ENCODE peak calls at places on chromosomes 1 and 21, in seven cellular contexts. O is heart left ventricle, B is esophagus muscularis mucosa, T is spleen, N is left lung, D is pancreas, E is A673. Z is an unnamed sample. For H3K9me3, the result is how much of the 10 kb centered on the place peaks cover.

GRCh38 chr21:28737671-28738279 is 254.9 kb downstream of the LTN1 start:
- DNase-seq in O (no peak), B (no peak), T (no peak), N (no peak), D (no peak), E (peak), Z (no peak)

GRCh38 chr1:19811206-19811851 is 3.8 kb downstream of the RNF186 start:
- DNase-seq in O (no peak), B (no peak), T (no peak), N (peak), D (peak), E (peak), Z (no peak)

GRCh38 chr1:234271243-234271606 is 102.0 kb upstream of the COA6 start:
- DNase-seq in O (no peak), B (no peak), T (no peak), N (no peak), D (no peak), E (no peak), Z (no peak)

GRCh38 chr1:77834771-77835334 is 53.6 kb upstream of the NEXN start:
- DNase-seq in O (peak), B (no peak), T (no peak), N (no peak), D (peak), E (no peak), Z (no peak)

GRCh38 chr21:35674895-35675470 is 385.3 kb downstream of the SETD4 start:
- DNase-seq in O (no peak), B (no peak), T (no peak), N (no peak), D (no peak), E (no peak), Z (no peak)

GRCh38 chr1:180778782-180779398 is 133.8 kb upstream of the KIAA1614 start:
- DNase-seq in O (no peak), B (no peak), T (no peak), N (no peak), D (no peak), E (peak), Z (no peak)

GRCh38 chr21:45322231-45322959 is 34.7 kb upstream of the POFUT2 start:
- DNase-seq in O (no peak), B (no peak), T (peak), N (peak), D (no peak), E (no peak), Z (peak)

GRCh38 chr1:111270781-111271463 is 19.7 kb upstream of the CHIA start:
- DNase-seq in O (no peak), B (no peak), T (no peak), N (no peak), D (no peak), E (no peak), Z (no peak)

GRCh38 chr1:148307583-148308185 is 155.6 kb upstream of the NBPF11 start:
- DNase-seq in O (peak), B (no peak), T (peak), N (peak), D (peak), E (no peak), Z (no peak)

GRCh38 chr1:200478945-200479558 is 69.2 kb upstream of the ZNF281 start:
- DNase-seq in O (no peak), B (no peak), T (no peak), N (no peak), D (no peak), E (no peak), Z (no peak)

GRCh38 chr1:222777463-222777862 is 37.4 kb upstream of the DISP1 start:
- DNase-seq in O (no peak), B (no peak), T (no peak), N (no peak), D (no peak), E (no peak), Z (no peak)

GRCh38 chr1:223731076-223731770 is 18.9 kb downstream of the CAPN2 start:
- DNase-seq in O (peak), B (no peak), T (no peak), N (peak), D (no peak), E (peak), Z (peak)

GRCh38 chr1:91687452-91687851 is 186.8 kb downstream of the CDC7 start:
- DNase-seq in O (no peak), B (peak), T (no peak), N (no peak), D (no peak), E (peak), Z (no peak)

GRCh38 chr1:247448107-247448778 is 9.7 kb downstream of the OR2B11 start:
- DNase-seq in O (peak), B (no peak), T (peak), N (peak), D (peak), E (peak), Z (peak)

GRCh38 chr21:30479259-30479658 is 908 bp downstream of the KRTAP19-1 start:
- DNase-seq in O (no peak), B (no peak), T (no peak), N (no peak), D (no peak), E (no peak), Z (no peak)

GRCh38 chr1:245666412-245666811 is 511.6 kb downstream of the KIF26B start:
- DNase-seq in O (no peak), B (no peak), T (no peak), N (no peak), D (no peak), E (no peak), Z (no peak)

GRCh38 chr21:43864313-43864805 is 664 bp upstream of the AGPAT3 start:
- DNase-seq in O (peak), B (no peak), T (peak), N (peak), D (peak), E (peak), Z (peak)

GRCh38 chr1:45230537-45230936 is 24.1 kb upstream of the ZSWIM5 start:
- DNase-seq in O (no peak), B (no peak), T (no peak), N (no peak), D (no peak), E (no peak), Z (no peak)

GRCh38 chr1:15757016-15757543 is 1.5 kb upstream of the FBLIM1 start:
- DNase-seq in O (no peak), B (no peak), T (no peak), N (no peak), D (no peak), E (no peak), Z (no peak)

GRCh38 chr21:41196990-41197389 is 29.0 kb downstream of the BACE2 start:
- DNase-seq in O (no peak), B (no peak), T (no peak), N (no peak), D (no peak), E (no peak), Z (no peak)

GRCh38 chr1:7993593-7994479 is 32.3 kb downstream of the ERRFI1 start:
- DNase-seq in O (no peak), B (no peak), T (no peak), N (no peak), D (no peak), E (no peak), Z (no peak)

GRCh38 chr1:91099746-91100621 is 78.1 kb upstream of the ZNF644 start:
- DNase-seq in O (no peak), B (no peak), T (no peak), N (no peak), D (no peak), E (no peak), Z (no peak)

GRCh38 chr1:153353226-153353947 is 4.3 kb upstream of the S100A9 start:
- DNase-seq in O (no peak), B (peak), T (peak), N (no peak), D (no peak), E (no peak), Z (peak)

GRCh38 chr1:13960376-13960987 is 260.5 kb downstream of the PRDM2 start:
- DNase-seq in O (peak), B (no peak), T (peak), N (peak), D (peak), E (peak), Z (peak)

GRCh38 chr1:218171302-218171893 is 113.7 kb upstream of the RRP15 start:
- DNase-seq in O (no peak), B (no peak), T (no peak), N (no peak), D (no peak), E (peak), Z (no peak)

GRCh38 chr1:12094180-12094579 is 31.1 kb downstream of the TNFRSF8 start:
- DNase-seq in O (no peak), B (no peak), T (no peak), N (no peak), D (no peak), E (no peak), Z (no peak)

GRCh38 chr1:169741666-169742394 is 8.0 kb upstream of the SELE start:
- DNase-seq in O (no peak), B (no peak), T (no peak), N (peak), D (no peak), E (peak), Z (no peak)

GRCh38 chr1:43878854-43879253 is 54.7 kb upstream of the ARTN start:
- DNase-seq in O (no peak), B (no peak), T (no peak), N (no peak), D (no peak), E (no peak), Z (no peak)

GRCh38 chr1:67211589-67212563 is 45.6 kb downstream of the IL23R start:
- DNase-seq in O (no peak), B (peak), T (no peak), N (no peak), D (peak), E (peak), Z (no peak)

GRCh38 chr1:54301494-54301893 is 101.5 kb downstream of the MRPL37 start:
- DNase-seq in O (no peak), B (no peak), T (no peak), N (no peak), D (no peak), E (no peak), Z (no peak)

GRCh38 chr1:72284398-72285073 is 2.2 kb upstream of the NEGR1 start:
- DNase-seq in O (peak), B (no peak), T (peak), N (peak), D (peak), E (peak), Z (peak)
- TF ChIP-seq CTCF in O (no peak), B (no peak), T (no peak), N (no peak), D (no peak), E (peak), Z (no peak)

GRCh38 chr1:204443260-204443619 is 31.6 kb upstream of the PPP1R15B start:
- DNase-seq in O (no peak), B (no peak), T (peak), N (peak), D (no peak), E (no peak), Z (no peak)
- H3K9me3 ChIP-seq in O (under half), B (under half), T (under half), N (under half), D (under half), E (under half), Z (under half)

GRCh38 chr21:42347601-42348327 is 3.0 kb downstream of the TFF2 start:
- DNase-seq in O (no peak), B (no peak), T (peak), N (no peak), D (no peak), E (no peak), Z (no peak)

GRCh38 chr21:42350271-42350885 is 416 bp downstream of the TFF2 start:
- DNase-seq in O (no peak), B (no peak), T (peak), N (no peak), D (no peak), E (no peak), Z (no peak)

GRCh38 chr21:42348762-42349161 is 2.0 kb downstream of the TFF2 start:
- DNase-seq in O (no peak), B (no peak), T (peak), N (no peak), D (no peak), E (no peak), Z (no peak)

GRCh38 chr21:42350899-42351543 is at the start of gene TFF2:
- DNase-seq in O (no peak), B (no peak), T (peak), N (no peak), D (no peak), E (no peak), Z (no peak)

DNA sequence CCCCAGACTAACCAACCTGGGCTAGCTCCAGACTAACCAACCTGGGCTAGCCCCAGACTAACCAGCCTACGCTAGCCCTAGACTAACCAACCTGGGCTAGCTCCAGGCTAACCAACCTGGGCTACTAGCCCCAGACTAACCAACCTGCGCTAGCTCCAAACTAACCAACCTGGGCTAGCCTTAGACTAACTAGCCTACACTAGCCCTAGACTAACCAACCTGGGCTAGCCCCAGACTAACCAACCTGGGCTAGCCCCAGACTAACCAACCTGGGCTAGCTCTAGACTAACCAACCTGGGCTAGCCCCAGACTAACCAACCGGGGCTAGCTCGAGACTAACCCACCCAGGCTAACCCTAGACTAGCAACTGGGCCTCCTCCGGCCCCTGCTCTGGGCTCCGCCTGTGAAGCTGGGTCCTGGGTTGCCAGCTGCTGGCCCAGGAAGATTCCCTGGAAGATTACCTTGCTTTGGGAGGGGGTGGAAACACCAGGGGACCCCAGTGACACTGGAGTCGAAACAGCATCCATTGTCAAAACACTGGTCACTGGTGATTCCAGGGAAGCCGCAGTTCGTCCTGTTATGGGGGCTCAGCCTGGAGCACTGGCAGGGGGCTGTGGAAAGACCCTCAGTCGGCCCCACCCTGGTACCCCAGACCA is 1.2 kb downstream of the TFF2 start:
- DNase-seq in O (no peak), B (no peak), T (peak), N (no peak), D (no peak), E (no peak), Z (no peak)
- H3K4me3 ChIP-seq in O (no peak), B (no peak), T (no peak), N (no peak), D (no peak), E (no peak), Z (no peak)

DNA sequence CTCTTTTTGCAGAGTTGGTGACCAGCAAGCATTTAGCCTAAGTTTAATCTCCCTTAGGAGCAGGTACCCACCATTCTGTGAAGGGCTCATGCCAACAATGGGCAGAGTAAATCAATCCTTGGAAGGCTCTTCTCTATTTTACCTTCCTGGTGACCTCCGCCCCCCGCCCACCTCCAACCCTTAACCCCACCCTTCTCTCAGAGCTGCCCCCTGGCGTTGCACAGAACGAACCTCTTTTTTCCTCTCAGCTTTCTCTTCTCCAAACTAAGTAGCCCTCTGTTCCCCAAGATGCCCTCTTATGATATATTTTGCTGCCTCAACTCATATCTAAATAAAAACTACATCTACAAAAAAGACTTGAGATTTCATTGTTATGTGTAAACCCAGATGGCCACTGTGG is 186.8 kb downstream of the SEC16B start:
- DNase-seq in O (no peak), B (no peak), T (no peak), N (no peak), D (no peak), E (no peak), Z (no peak)
- TF ChIP-seq CTCF in O (no peak), B (no peak), T (no peak), N (no peak), D (no peak), E (no peak), Z (no peak)

GRCh38 chr1:147236959-147237791 is 5.3 kb upstream of the CHD1L start:
- DNase-seq in O (no peak), B (no peak), T (no peak), N (no peak), D (no peak), E (no peak), Z (no peak)

GRCh38 chr1:147235822-147236221 is 6.7 kb upstream of the CHD1L start:
- DNase-seq in O (no peak), B (peak), T (no peak), N (no peak), D (peak), E (no peak), Z (no peak)

GRCh38 chr1:147238925-147239820 is 3.3 kb upstream of the CHD1L start:
- DNase-seq in O (no peak), B (no peak), T (no peak), N (no peak), D (no peak), E (no peak), Z (no peak)

GRCh38 chr1:147236448-147236847 is 6.0 kb upstream of the CHD1L start:
- DNase-seq in O (no peak), B (peak), T (no peak), N (no peak), D (no peak), E (no peak), Z (no peak)

DNA sequence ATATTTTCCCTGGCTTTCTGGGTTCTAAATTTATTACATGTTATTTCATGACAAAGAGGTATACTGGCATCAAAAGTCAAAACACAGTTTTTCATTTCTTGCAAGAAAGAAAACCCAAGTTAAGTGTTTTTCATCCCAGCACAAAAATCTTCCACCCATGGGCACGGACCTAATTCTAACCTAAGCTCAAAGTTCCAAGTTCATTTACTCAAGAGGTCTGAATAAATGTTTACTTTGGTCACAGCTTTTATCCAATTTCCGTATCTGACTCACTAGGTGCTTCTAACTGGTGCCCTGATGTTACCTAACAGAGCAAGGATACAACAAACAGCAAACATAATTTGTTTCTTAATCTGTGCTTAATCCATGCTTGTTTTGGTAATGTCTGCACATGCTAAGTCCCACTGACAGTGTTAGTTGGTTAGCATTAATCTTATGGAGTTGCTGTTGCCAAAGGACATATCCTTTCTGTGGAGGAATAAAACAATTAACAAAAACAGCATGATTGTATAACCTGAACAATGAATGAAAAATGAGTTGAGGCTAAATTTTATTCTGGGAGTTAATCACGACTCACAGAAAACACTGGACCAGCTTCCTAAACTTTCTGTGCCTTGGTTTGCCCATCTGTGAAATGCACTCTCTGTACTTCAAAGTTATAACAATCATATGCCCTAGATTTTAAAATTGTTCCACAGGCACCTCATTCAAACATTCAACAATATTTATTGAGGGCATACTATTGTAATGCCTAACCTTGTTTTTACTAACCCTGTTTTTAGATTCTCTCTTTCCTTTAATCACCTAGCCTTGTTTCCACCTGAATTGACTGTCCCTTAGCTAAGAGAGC is 4.2 kb upstream of the CHD1L start:
- DNase-seq in O (no peak), B (no peak), T (no peak), N (no peak), D (no peak), E (no peak), Z (no peak)
- H3K9me3 ChIP-seq in O (under half), B (under half), T (under half), N (under half), D (under half), E (under half), Z (under half)

GRCh38 chr1:26282694-26283019 is 2.8 kb downstream of the SH3BGRL3 start:
- DNase-seq in O (no peak), B (no peak), T (peak), N (no peak), D (no peak), E (no peak), Z (no peak)

GRCh38 chr1:26281091-26281958 is 1.4 kb downstream of the SH3BGRL3 start:
- DNase-seq in O (no peak), B (no peak), T (peak), N (no peak), D (no peak), E (no peak), Z (no peak)

GRCh38 chr1:26283226-26283853 is 3.5 kb downstream of the SH3BGRL3 start:
- DNase-seq in O (no peak), B (no peak), T (peak), N (no peak), D (no peak), E (no peak), Z (no peak)

GRCh38 chr1:26280333-26281042 is 602 bp downstream of the SH3BGRL3 start:
- DNase-seq in O (no peak), B (no peak), T (peak), N (peak), D (peak), E (peak), Z (peak)

DNA sequence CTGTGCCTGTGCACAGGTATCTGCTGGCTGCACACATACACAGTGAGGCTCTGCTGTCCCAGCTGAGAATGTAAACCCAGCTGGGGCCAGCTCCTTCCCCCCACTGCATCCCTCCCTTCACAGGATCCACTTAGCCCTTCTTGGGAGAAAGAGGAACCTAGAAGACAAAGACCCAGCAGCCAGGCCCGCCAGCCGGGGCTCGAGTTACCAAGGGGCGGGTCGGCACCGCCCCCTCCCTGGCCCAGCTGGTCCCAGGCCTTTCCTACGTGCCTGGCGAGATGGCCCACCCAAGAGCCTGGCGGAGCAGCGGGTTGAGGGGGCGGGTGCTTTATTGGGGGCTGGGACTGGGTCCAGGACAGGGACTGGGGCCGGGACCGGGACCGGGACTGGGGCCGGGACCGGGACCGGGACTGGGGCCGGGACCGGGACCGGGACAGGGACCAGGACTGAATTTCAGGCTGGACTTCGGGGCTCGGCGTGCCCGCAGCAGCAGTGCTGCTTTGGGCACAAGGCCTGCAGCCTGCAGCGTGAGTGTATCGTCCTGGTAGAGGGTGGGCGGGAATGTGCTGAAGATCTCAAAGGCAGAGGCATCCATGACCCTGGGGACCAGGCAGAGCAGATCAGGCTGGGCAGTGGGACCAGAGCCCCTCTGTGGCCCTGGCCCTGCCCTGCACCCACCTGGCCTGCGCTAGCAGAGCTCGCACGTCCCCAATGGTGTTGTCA is 2.2 kb downstream of the SH3BGRL3 start:
- DNase-seq in O (no peak), B (no peak), T (peak), N (no peak), D (no peak), E (peak), Z (no peak)
- H3K4me3 ChIP-seq in O (peak), B (no peak), T (no peak), N (peak), D (no peak), E (no peak), Z (no peak)